ENCODE peak calls at places on chromosomes 2 and 18, in ten cellular contexts. A is NCI-H510A treated with DMSO at 0.1 percent for 48 hours, R is HFF-Myc, I is GDM1, G is HEK293T, T is coronary artery, J is sciatic nerve, V is ELF-1, W is HuH-7, Q is C1 segment of cervical spinal cord. B is an unnamed sample.

GRCh38 chr2:10232096-10232815 is 70.4 kb upstream of the HPCAL1 start:
- DNase-seq in A (no peak), R (no peak), I (no peak), G (no peak), T (no peak), J (peak; percentile 15), V (no peak), W (no peak), Q (no peak), B (no peak)

GRCh38 chr2:52572469-52572894 is 1195.1 kb upstream of the CHAC2 start:
- DNase-seq in A (no peak), R (no peak), I (no peak), G (no peak), T (no peak), J (peak; percentile 40), V (no peak), W (no peak), Q (no peak), B (no peak)

GRCh38 chr2:184305105-184305504 is 293.2 kb upstream of the ZNF804A start:
- DNase-seq in A (peak; percentile 87), R (no peak), I (no peak), G (no peak), T (no peak), J (no peak), V (no peak), W (no peak), Q (no peak), B (no peak)

GRCh38 chr2:26173596-26174482 is 951 bp downstream of the GAREM2 start:
- DNase-seq in A (no peak), R (no peak), I (no peak), G (no peak), T (peak; percentile 55), J (peak; percentile 50), V (no peak), W (no peak), Q (peak; percentile 47), B (no peak)

GRCh38 chr2:96760986-96761832 is 507 bp downstream of the CNNM4 start:
- DNase-seq in A (peak; percentile 22), R (no peak), I (no peak), G (no peak), T (peak; percentile 79), J (peak; percentile 72), V (peak; percentile 64), W (peak; percentile 60), Q (no peak), B (no peak)

GRCh38 chr18:12253517-12254136 is 534 bp upstream of the CIDEA start:
- DNase-seq in A (peak; percentile 1), R (no peak), I (no peak), G (no peak), T (no peak), J (no peak), V (peak; percentile 44), W (no peak), Q (no peak), B (no peak)

GRCh38 chr2:239728751-239729150 is 296.4 kb downstream of the NDUFA10 start:
- DNase-seq in A (no peak), R (no peak), I (no peak), G (no peak), T (no peak), J (peak; percentile 54), V (no peak), W (no peak), Q (no peak), B (no peak)

GRCh38 chr18:24530630-24531111 is 70.2 kb downstream of the HRH4 start:
- DNase-seq in A (peak; percentile 43), R (peak; percentile 47), I (peak; percentile 77), G (no peak), T (no peak), J (no peak), V (peak; percentile 12), W (no peak), Q (no peak), B (peak; percentile 68)

GRCh38 chr2:197369946-197370325 is 59.4 kb upstream of the ANKRD44 start:
- DNase-seq in A (no peak), R (no peak), I (no peak), G (no peak), T (no peak), J (no peak), V (no peak), W (no peak), Q (no peak), B (no peak)

GRCh38 chr2:172985139-172985874 is 90.3 kb upstream of the MAP3K20 start:
- DNase-seq in A (no peak), R (no peak), I (no peak), G (no peak), T (no peak), J (no peak), V (peak; percentile 6), W (no peak), Q (no peak), B (peak; percentile 92)

GRCh38 chr18:79587298-79588125 is 92.1 kb upstream of the CTDP1 start:
- DNase-seq in A (no peak), R (no peak), I (no peak), G (no peak), T (peak; percentile 70), J (peak; percentile 52), V (no peak), W (no peak), Q (no peak), B (no peak)

GRCh38 chr18:40096675-40097074 is 1858.4 kb upstream of the PIK3C3 start:
- DNase-seq in A (no peak), R (no peak), I (no peak), G (no peak), T (no peak), J (no peak), V (no peak), W (no peak), Q (no peak), B (no peak)

GRCh38 chr2:199946196-199946595 is 9.1 kb downstream of the TYW5 start:
- DNase-seq in A (no peak), R (no peak), I (no peak), G (no peak), T (no peak), J (no peak), V (no peak), W (no peak), Q (no peak), B (no peak)

GRCh38 chr2:119929537-119929936 is 83.3 kb upstream of the EPB41L5 start:
- DNase-seq in A (no peak), R (no peak), I (no peak), G (no peak), T (no peak), J (no peak), V (no peak), W (no peak), Q (no peak), B (no peak)

GRCh38 chr18:8536226-8536625 is 73.0 kb upstream of the RAB12 start:
- DNase-seq in A (no peak), R (no peak), I (no peak), G (no peak), T (no peak), J (peak; percentile 27), V (peak; percentile 17), W (no peak), Q (no peak), B (peak; percentile 6)

GRCh38 chr2:102063948-102064678 is 72.4 kb downstream of the IL1R2 start:
- DNase-seq in A (peak; percentile 23), R (peak; percentile 94), I (peak; percentile 72), G (no peak), T (peak; percentile 96), J (peak; percentile 84), V (peak; percentile 94), W (peak; percentile 54), Q (peak; percentile 30), B (peak; percentile 97)

GRCh38 chr2:119723784-119724467 is 35.8 kb upstream of the PTPN4 start:
- DNase-seq in A (no peak), R (no peak), I (no peak), G (no peak), T (peak; percentile 56), J (no peak), V (no peak), W (no peak), Q (no peak), B (peak; percentile 92)

GRCh38 chr2:28613616-28614501 is 118.0 kb downstream of the PLB1 start:
- DNase-seq in A (no peak), R (no peak), I (no peak), G (no peak), T (no peak), J (no peak), V (no peak), W (no peak), Q (no peak), B (peak; percentile 99)

GRCh38 chr2:101125374-101125773 is 25.8 kb downstream of the TBC1D8 start:
- DNase-seq in A (no peak), R (no peak), I (no peak), G (no peak), T (no peak), J (no peak), V (no peak), W (no peak), Q (no peak), B (peak; percentile 86)

GRCh38 chr2:150482111-150482510 is 5.4 kb downstream of the RND3 start:
- DNase-seq in A (no peak), R (no peak), I (no peak), G (no peak), T (no peak), J (no peak), V (no peak), W (no peak), Q (no peak), B (no peak)

GRCh38 chr2:138275292-138275690 is 226.3 kb upstream of the SPOPL start:
- DNase-seq in A (no peak), R (no peak), I (no peak), G (no peak), T (no peak), J (no peak), V (peak; percentile 78), W (no peak), Q (no peak), B (peak; percentile 6)

GRCh38 chr18:36295880-36296301 is 1.6 kb upstream of the FHOD3 start:
- DNase-seq in A (peak; percentile 76), R (no peak), I (no peak), G (no peak), T (no peak), J (no peak), V (no peak), W (no peak), Q (no peak), B (no peak)

GRCh38 chr18:57430166-57430958 is 4.8 kb upstream of the ONECUT2 start:
- DNase-seq in A (no peak), R (no peak), I (no peak), G (no peak), T (no peak), J (no peak), V (peak; percentile 67), W (no peak), Q (no peak), B (no peak)

GRCh38 chr2:137199751-137200150 is 434.4 kb downstream of the THSD7B start:
- DNase-seq in A (no peak), R (no peak), I (no peak), G (no peak), T (no peak), J (no peak), V (no peak), W (no peak), Q (no peak), B (no peak)